ENCODE peak calls at places on chromosome 1, in eight cellular contexts. One of them, this sample, is unnamed.

GRCh38 chr1:108075055-108075454 is 110.1 kb upstream of the VAV3 start:
- DNase-seq in AG09309: no peak
- DNase-seq in AG10803: no peak
- DNase-seq in A549: no peak
- DNase-seq in kidney epithelial cell: no peak
- DNase-seq in colonic mucosa: no peak
- DNase-seq in foreskin fibroblast: no peak
- DNase-seq in GM13976: no peak
- DNase-seq in this sample: no peak

GRCh38 chr1:184112176-184112948 is 60.8 kb downstream of the TSEN15 start:
- DNase-seq in AG09309: no peak
- DNase-seq in AG10803: no peak
- DNase-seq in A549: no peak
- DNase-seq in kidney epithelial cell: no peak
- DNase-seq in colonic mucosa: no peak
- DNase-seq in foreskin fibroblast: no peak
- DNase-seq in GM13976: no peak
- DNase-seq in this sample: no peak

GRCh38 chr1:78758493-78758892 is 108.9 kb downstream of the IFI44 start:
- DNase-seq in AG09309: no peak
- DNase-seq in AG10803: no peak
- DNase-seq in A549: no peak
- DNase-seq in kidney epithelial cell: no peak
- DNase-seq in colonic mucosa: no peak
- DNase-seq in foreskin fibroblast: no peak
- DNase-seq in GM13976: no peak
- DNase-seq in this sample: no peak

GRCh38 chr1:19010995-19011696 is 54.7 kb upstream of the IFFO2 start:
- DNase-seq in AG09309: peak; percentile 94
- DNase-seq in AG10803: peak; percentile 97
- DNase-seq in A549: peak; percentile 96
- DNase-seq in kidney epithelial cell: peak; percentile 97
- DNase-seq in colonic mucosa: peak; percentile 87
- DNase-seq in foreskin fibroblast: peak; percentile 98
- DNase-seq in GM13976: peak; percentile 75
- DNase-seq in this sample: peak; percentile 79

GRCh38 chr1:205225901-205226765 is 1.6 kb upstream of the TMCC2 start:
- DNase-seq in AG09309: no peak
- DNase-seq in AG10803: peak; percentile 70
- DNase-seq in A549: no peak
- DNase-seq in kidney epithelial cell: no peak
- DNase-seq in colonic mucosa: no peak
- DNase-seq in foreskin fibroblast: no peak
- DNase-seq in GM13976: no peak
- DNase-seq in this sample: no peak

GRCh38 chr1:218383681-218384080 is 38.5 kb downstream of the TGFB2 start:
- DNase-seq in AG09309: peak; percentile 82
- DNase-seq in AG10803: no peak
- DNase-seq in A549: peak; percentile 50
- DNase-seq in kidney epithelial cell: no peak
- DNase-seq in colonic mucosa: no peak
- DNase-seq in foreskin fibroblast: no peak
- DNase-seq in GM13976: no peak
- DNase-seq in this sample: no peak

GRCh38 chr1:17966341-17966740 is 141.3 kb upstream of the IGSF21 start:
- DNase-seq in AG09309: no peak
- DNase-seq in AG10803: no peak
- DNase-seq in A549: no peak
- DNase-seq in kidney epithelial cell: no peak
- DNase-seq in colonic mucosa: no peak
- DNase-seq in foreskin fibroblast: no peak
- DNase-seq in GM13976: no peak
- DNase-seq in this sample: no peak

GRCh38 chr1:35220976-35221375 is 28.0 kb upstream of the SFPQ start:
- DNase-seq in AG09309: no peak
- DNase-seq in AG10803: no peak
- DNase-seq in A549: peak; percentile 30
- DNase-seq in kidney epithelial cell: no peak
- DNase-seq in colonic mucosa: no peak
- DNase-seq in foreskin fibroblast: peak; percentile 10
- DNase-seq in GM13976: peak; percentile 63
- DNase-seq in this sample: peak; percentile 20

GRCh38 chr1:167043752-167044488 is 46.3 kb downstream of the GPA33 start:
- DNase-seq in AG09309: no peak
- DNase-seq in AG10803: peak; percentile 11
- DNase-seq in A549: peak; percentile 42
- DNase-seq in kidney epithelial cell: peak; percentile 49
- DNase-seq in colonic mucosa: peak; percentile 85
- DNase-seq in foreskin fibroblast: peak; percentile 38
- DNase-seq in GM13976: peak; percentile 64
- DNase-seq in this sample: peak; percentile 85

GRCh38 chr1:195105281-195105680 is 1503.0 kb downstream of the KCNT2 start:
- DNase-seq in AG09309: no peak
- DNase-seq in AG10803: no peak
- DNase-seq in A549: no peak
- DNase-seq in kidney epithelial cell: no peak
- DNase-seq in colonic mucosa: no peak
- DNase-seq in foreskin fibroblast: no peak
- DNase-seq in GM13976: no peak
- DNase-seq in this sample: no peak

GRCh38 chr1:67347688-67348472 is 40.2 kb downstream of the IL12RB2 start:
- DNase-seq in AG09309: no peak
- DNase-seq in AG10803: peak; percentile 66
- DNase-seq in A549: peak; percentile 35
- DNase-seq in kidney epithelial cell: no peak
- DNase-seq in colonic mucosa: peak; percentile 38
- DNase-seq in foreskin fibroblast: peak; percentile 76
- DNase-seq in GM13976: no peak
- DNase-seq in this sample: peak; percentile 19

GRCh38 chr1:54640863-54641836 is at the start of gene MROH7:
- DNase-seq in AG09309: no peak
- DNase-seq in AG10803: no peak
- DNase-seq in A549: no peak
- DNase-seq in kidney epithelial cell: no peak
- DNase-seq in colonic mucosa: peak; percentile 82
- DNase-seq in foreskin fibroblast: no peak
- DNase-seq in GM13976: no peak
- DNase-seq in this sample: no peak

DNA sequence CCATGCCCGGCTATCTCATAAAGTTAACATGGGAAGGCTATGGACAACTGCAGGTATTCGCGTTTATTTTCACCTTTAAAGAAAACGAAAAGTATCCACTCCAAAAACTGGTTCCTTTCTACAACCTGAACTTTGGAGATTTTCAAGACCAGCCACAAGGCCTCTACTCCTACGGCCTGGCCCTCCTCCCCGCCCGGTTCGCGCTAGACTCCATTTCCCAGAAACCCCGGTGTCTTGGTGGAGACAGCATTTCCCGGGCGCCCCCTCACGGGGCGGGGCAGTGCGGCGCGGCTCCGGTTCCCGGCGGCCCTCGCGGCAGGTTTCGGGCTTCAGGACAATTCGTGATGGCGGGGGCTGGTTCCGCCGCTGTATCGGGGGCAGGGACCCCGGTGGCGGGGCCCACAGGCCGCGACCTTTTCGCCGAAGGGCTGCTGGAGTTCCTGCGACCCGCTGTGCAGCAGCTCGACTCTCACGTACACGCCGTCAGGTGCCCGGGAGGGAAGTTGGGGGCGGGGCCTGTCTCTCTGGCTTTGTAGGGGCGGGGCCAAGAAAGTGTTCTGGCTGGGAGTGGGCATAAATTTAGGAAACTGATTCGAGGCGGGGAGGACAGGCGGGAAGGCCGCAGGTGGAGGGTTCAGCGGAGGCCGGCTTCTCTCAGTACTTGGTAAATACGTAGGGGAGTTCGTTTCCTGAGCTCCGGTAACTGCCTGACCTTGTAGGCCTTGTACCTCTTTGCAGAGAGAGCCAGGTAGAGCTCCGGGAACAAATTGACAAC is at the start of gene SNAPIN:
- DNase-seq in AG09309: no peak
- DNase-seq in AG10803: peak; percentile 85
- DNase-seq in A549: peak; percentile 88
- DNase-seq in kidney epithelial cell: peak; percentile 38
- DNase-seq in colonic mucosa: peak; percentile 93
- DNase-seq in foreskin fibroblast: peak; percentile 96
- DNase-seq in GM13976: peak; percentile 94
- DNase-seq in this sample: peak; percentile 97
- TF ChIP-seq CTCF in AG09309: peak; percentile 4
- TF ChIP-seq CTCF in AG10803: no peak
- TF ChIP-seq CTCF in A549: no peak
- TF ChIP-seq CTCF in kidney epithelial cell: no peak
- TF ChIP-seq CTCF in colonic mucosa: no peak
- TF ChIP-seq CTCF in foreskin fibroblast: no peak
- TF ChIP-seq CTCF in GM13976: no peak
- TF ChIP-seq CTCF in this sample: peak; percentile 11

DNA sequence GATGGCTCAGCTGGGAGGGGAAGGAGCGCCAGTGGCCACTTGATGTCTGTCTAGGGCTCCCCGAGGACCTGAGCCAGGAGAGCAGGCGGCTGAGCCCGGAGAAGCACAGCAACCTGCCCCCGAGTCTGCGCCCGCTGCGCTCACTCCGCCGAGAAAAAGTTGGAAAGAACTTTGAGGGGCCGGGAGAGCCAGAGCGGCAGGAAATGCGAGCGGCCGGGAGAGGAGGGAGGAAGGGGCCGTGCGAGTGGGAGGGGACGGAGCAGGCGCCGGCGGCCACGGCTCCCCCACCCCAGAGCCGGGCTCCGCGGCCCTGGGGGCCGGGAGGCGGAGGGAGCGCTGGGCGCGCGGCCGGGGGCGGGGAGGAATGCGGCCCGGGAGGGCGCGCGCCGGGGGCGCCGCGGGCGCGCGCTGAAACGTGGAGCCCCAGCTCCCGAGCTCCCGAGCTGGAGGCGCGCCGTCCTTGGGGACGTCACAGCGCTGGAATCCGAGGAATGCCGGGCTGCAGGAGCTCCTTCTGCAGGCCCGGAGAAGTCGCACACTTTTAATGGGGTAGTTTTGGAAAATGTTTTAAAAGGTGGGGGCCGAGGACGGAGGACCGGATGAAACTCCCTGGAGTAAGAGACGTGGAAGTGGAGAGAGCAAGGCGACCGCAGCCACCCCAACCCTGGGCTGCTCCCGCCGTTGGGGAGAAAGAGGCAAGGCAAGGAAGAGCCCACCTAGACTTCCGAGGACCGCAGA is at the start of gene PTPN14:
- DNase-seq in AG09309: peak; percentile 80
- DNase-seq in AG10803: peak; percentile 97
- DNase-seq in A549: peak; percentile 94
- DNase-seq in kidney epithelial cell: peak; percentile 77
- DNase-seq in colonic mucosa: peak; percentile 80
- DNase-seq in foreskin fibroblast: peak; percentile 99
- DNase-seq in GM13976: peak; percentile 58
- DNase-seq in this sample: peak; percentile 96
- TF ChIP-seq CTCF in AG09309: peak; percentile 44
- TF ChIP-seq CTCF in AG10803: peak; percentile 44
- TF ChIP-seq CTCF in A549: peak; percentile 17
- TF ChIP-seq CTCF in kidney epithelial cell: peak; percentile 47
- TF ChIP-seq CTCF in colonic mucosa: no peak
- TF ChIP-seq CTCF in foreskin fibroblast: peak; percentile 43
- TF ChIP-seq CTCF in GM13976: no peak
- TF ChIP-seq CTCF in this sample: peak; percentile 24

GRCh38 chr1:24283326-24284155 is 35.6 kb upstream of the GRHL3 start:
- DNase-seq in AG09309: no peak
- DNase-seq in AG10803: peak; percentile 69
- DNase-seq in A549: peak; percentile 89
- DNase-seq in kidney epithelial cell: no peak
- DNase-seq in colonic mucosa: peak; percentile 73
- DNase-seq in foreskin fibroblast: peak; percentile 55
- DNase-seq in GM13976: no peak
- DNase-seq in this sample: peak; percentile 39

GRCh38 chr1:24285231-24285630 is 33.9 kb upstream of the GRHL3 start:
- DNase-seq in AG09309: no peak
- DNase-seq in AG10803: no peak
- DNase-seq in A549: no peak
- DNase-seq in kidney epithelial cell: no peak
- DNase-seq in colonic mucosa: no peak
- DNase-seq in foreskin fibroblast: no peak
- DNase-seq in GM13976: no peak
- DNase-seq in this sample: no peak

GRCh38 chr1:24284156-24284471 is 35.0 kb upstream of the GRHL3 start:
- DNase-seq in AG09309: no peak
- DNase-seq in AG10803: no peak
- DNase-seq in A549: no peak
- DNase-seq in kidney epithelial cell: no peak
- DNase-seq in colonic mucosa: no peak
- DNase-seq in foreskin fibroblast: no peak
- DNase-seq in GM13976: no peak
- DNase-seq in this sample: peak; percentile 31

GRCh38 chr1:24281591-24281990 is 37.6 kb upstream of the GRHL3 start:
- DNase-seq in AG09309: no peak
- DNase-seq in AG10803: no peak
- DNase-seq in A549: no peak
- DNase-seq in kidney epithelial cell: no peak
- DNase-seq in colonic mucosa: no peak
- DNase-seq in foreskin fibroblast: no peak
- DNase-seq in GM13976: no peak
- DNase-seq in this sample: no peak

GRCh38 chr1:24282491-24282890 is 36.7 kb upstream of the GRHL3 start:
- DNase-seq in AG09309: no peak
- DNase-seq in AG10803: no peak
- DNase-seq in A549: no peak
- DNase-seq in kidney epithelial cell: no peak
- DNase-seq in colonic mucosa: no peak
- DNase-seq in foreskin fibroblast: no peak
- DNase-seq in GM13976: no peak
- DNase-seq in this sample: no peak
- TF ChIP-seq CTCF in AG09309: no peak
- TF ChIP-seq CTCF in AG10803: no peak
- TF ChIP-seq CTCF in A549: no peak
- TF ChIP-seq CTCF in kidney epithelial cell: no peak
- TF ChIP-seq CTCF in colonic mucosa: no peak
- TF ChIP-seq CTCF in foreskin fibroblast: no peak
- TF ChIP-seq CTCF in GM13976: no peak
- TF ChIP-seq CTCF in this sample: no peak

GRCh38 chr1:156744786-156745419 is 4.0 kb upstream of the MRPL24 start:
- DNase-seq in AG09309: no peak
- DNase-seq in AG10803: no peak
- DNase-seq in A549: no peak
- DNase-seq in kidney epithelial cell: no peak
- DNase-seq in colonic mucosa: no peak
- DNase-seq in foreskin fibroblast: no peak
- DNase-seq in GM13976: no peak
- DNase-seq in this sample: no peak

GRCh38 chr1:156743367-156744302 is 2.7 kb upstream of the MRPL24 start:
- DNase-seq in AG09309: no peak
- DNase-seq in AG10803: no peak
- DNase-seq in A549: no peak
- DNase-seq in kidney epithelial cell: no peak
- DNase-seq in colonic mucosa: no peak
- DNase-seq in foreskin fibroblast: no peak
- DNase-seq in GM13976: no peak
- DNase-seq in this sample: no peak

GRCh38 chr1:156746381-156746715 is 5.1 kb downstream of the HDGF start:
- DNase-seq in AG09309: no peak
- DNase-seq in AG10803: no peak
- DNase-seq in A549: no peak
- DNase-seq in kidney epithelial cell: no peak
- DNase-seq in colonic mucosa: no peak
- DNase-seq in foreskin fibroblast: no peak
- DNase-seq in GM13976: no peak
- DNase-seq in this sample: no peak

GRCh38 chr1:156742801-156743200 is 1.9 kb upstream of the MRPL24 start:
- DNase-seq in AG09309: no peak
- DNase-seq in AG10803: no peak
- DNase-seq in A549: no peak
- DNase-seq in kidney epithelial cell: no peak
- DNase-seq in colonic mucosa: no peak
- DNase-seq in foreskin fibroblast: no peak
- DNase-seq in GM13976: no peak
- DNase-seq in this sample: no peak

GRCh38 chr1:156744344-156744743 is 3.5 kb upstream of the MRPL24 start:
- DNase-seq in AG09309: no peak
- DNase-seq in AG10803: no peak
- DNase-seq in A549: no peak
- DNase-seq in kidney epithelial cell: no peak
- DNase-seq in colonic mucosa: no peak
- DNase-seq in foreskin fibroblast: no peak
- DNase-seq in GM13976: no peak
- DNase-seq in this sample: no peak
- TF ChIP-seq CTCF in AG09309: no peak
- TF ChIP-seq CTCF in AG10803: no peak
- TF ChIP-seq CTCF in A549: no peak
- TF ChIP-seq CTCF in kidney epithelial cell: no peak
- TF ChIP-seq CTCF in colonic mucosa: no peak
- TF ChIP-seq CTCF in foreskin fibroblast: no peak
- TF ChIP-seq CTCF in GM13976: no peak
- TF ChIP-seq CTCF in this sample: no peak

This sample was measured in Calu3.